ENCODE peak calls at places on chromosomes 13 and 19, in nine cellular contexts. W is tibial nerve, R is body of pancreas, U is K562, G is testis, V is ovary, T is breast epithelium, X is heart left ventricle, F is stomach. C is an unnamed sample.
A peak's percentile ranks its signal among the peaks of the same experiment; 100 is the strongest.

GRCh38 chr13:74550039-74550438 is 415.8 kb upstream of the KLF12 start:
- DNase-seq in F (no peak), W (no peak), T (no peak), V (no peak), G (no peak), R (no peak), U (no peak), X (no peak), C (no peak)

GRCh38 chr19:1618157-1619093 is 13.2 kb upstream of the UQCR11 start:
- DNase-seq in V (no peak), R (peak; percentile 66), F (peak; percentile 39), T (no peak), W (no peak), G (peak; percentile 36), X (no peak), U (peak; percentile 47), C (no peak)

GRCh38 chr19:35608250-35608649 is 4.3 kb upstream of the HAUS5 start:
- DNase-seq in G (no peak), R (no peak), T (no peak), F (no peak), U (no peak), V (no peak), X (no peak), W (no peak), C (no peak)

GRCh38 chr13:30257433-30258099 is 49.8 kb downstream of the KATNAL1 start:
- DNase-seq in G (no peak), V (no peak), T (no peak), X (no peak), R (no peak), W (no peak), U (no peak), F (no peak), C (no peak)

GRCh38 chr19:35037716-35038622 is 3.6 kb upstream of the HPN start:
- DNase-seq in G (peak; percentile 55), T (no peak), X (no peak), F (no peak), R (no peak), W (no peak), U (no peak), V (no peak), C (no peak)

GRCh38 chr19:5130371-5131030 is 161.6 kb downstream of the KDM4B start:
- DNase-seq in W (no peak), G (no peak), R (peak; percentile 66), U (no peak), V (no peak), T (no peak), F (no peak), X (no peak), C (no peak)

GRCh38 chr13:38575427-38575826 is 111.5 kb upstream of the FREM2 start:
- DNase-seq in T (no peak), X (no peak), R (no peak), G (no peak), W (no peak), F (no peak), V (no peak), U (no peak), C (no peak)

GRCh38 chr13:33110713-33111413 is 94.6 kb downstream of the KL start:
- DNase-seq in X (peak; percentile 80), V (no peak), F (no peak), T (peak; percentile 28), G (peak; percentile 54), U (no peak), W (peak; percentile 40), R (no peak), C (no peak)

GRCh38 chr19:45753548-45753947 is 15.5 kb downstream of the SIX5 start:
- DNase-seq in R (no peak), W (no peak), X (peak; percentile 34), V (no peak), F (no peak), G (no peak), T (no peak), U (peak; percentile 44), C (no peak)

GRCh38 chr19:45754323-45754722 is 14.7 kb downstream of the SIX5 start:
- DNase-seq in F (no peak), U (no peak), X (peak; percentile 36), V (no peak), R (no peak), G (no peak), T (no peak), W (no peak), C (no peak)

GRCh38 chr19:45761714-45762113 is 7.3 kb downstream of the SIX5 start:
- DNase-seq in U (no peak), R (no peak), X (peak; percentile 53), F (no peak), W (no peak), V (no peak), G (no peak), T (no peak), C (no peak)

GRCh38 chr19:45758921-45759320 is 10.1 kb downstream of the SIX5 start:
- DNase-seq in R (no peak), G (no peak), F (no peak), T (no peak), U (no peak), V (no peak), X (no peak), W (no peak), C (no peak)

DNA sequence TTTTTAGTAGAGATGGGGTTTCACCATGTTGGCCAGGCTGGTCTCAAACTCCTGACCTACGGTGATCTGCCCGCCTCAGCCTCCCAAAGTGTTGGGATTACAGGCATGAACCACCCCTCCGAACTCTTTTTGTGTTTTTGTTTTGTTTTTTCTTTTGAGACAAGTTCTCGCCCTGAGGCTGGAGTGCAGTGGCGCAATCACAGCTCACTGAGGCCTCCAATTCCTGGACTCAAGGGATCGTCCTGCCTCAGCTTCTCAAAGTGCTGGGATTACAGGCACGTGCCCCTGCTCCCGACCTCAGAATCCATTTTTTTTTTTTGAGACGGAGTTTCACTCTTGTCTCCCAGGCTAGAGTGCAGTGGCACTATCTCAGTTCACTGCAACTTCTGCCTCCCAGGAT is 11.4 kb downstream of the SIX5 start:
- DNase-seq in W (no peak), F (no peak), U (no peak), R (no peak), V (no peak), X (no peak), G (no peak), T (no peak), C (no peak)
- H3K4me1 ChIP-seq in W (no peaks in the 10 kb centered on the region), F (no peaks in the 10 kb centered on the region), U (no peaks in the 10 kb centered on the region), R (no peaks in the 10 kb centered on the region), V (no peaks in the 10 kb centered on the region), X (no peaks in the 10 kb centered on the region), G (no peaks in the 10 kb centered on the region), T (no peaks in the 10 kb centered on the region), C (peaks cover 10% of the 10 kb centered on the region)

GRCh38 chr13:46683879-46684278 is 113.1 kb downstream of the ESD start:
- DNase-seq in V (no peak), W (no peak), U (no peak), R (no peak), G (no peak), X (no peak), F (no peak), T (no peak), C (no peak)

GRCh38 chr13:46682015-46682414 is 114.9 kb downstream of the ESD start:
- DNase-seq in R (no peak), X (no peak), T (no peak), F (no peak), W (no peak), U (no peak), G (no peak), V (no peak), C (no peak)

GRCh38 chr13:46685006-46685730 is 111.8 kb downstream of the ESD start:
- DNase-seq in R (no peak), V (no peak), U (no peak), G (no peak), F (no peak), W (no peak), X (no peak), T (no peak), C (no peak)

GRCh38 chr13:46686171-46686570 is 110.8 kb downstream of the ESD start:
- DNase-seq in R (no peak), T (no peak), V (no peak), X (no peak), W (no peak), G (no peak), U (no peak), F (no peak), C (no peak)

DNA sequence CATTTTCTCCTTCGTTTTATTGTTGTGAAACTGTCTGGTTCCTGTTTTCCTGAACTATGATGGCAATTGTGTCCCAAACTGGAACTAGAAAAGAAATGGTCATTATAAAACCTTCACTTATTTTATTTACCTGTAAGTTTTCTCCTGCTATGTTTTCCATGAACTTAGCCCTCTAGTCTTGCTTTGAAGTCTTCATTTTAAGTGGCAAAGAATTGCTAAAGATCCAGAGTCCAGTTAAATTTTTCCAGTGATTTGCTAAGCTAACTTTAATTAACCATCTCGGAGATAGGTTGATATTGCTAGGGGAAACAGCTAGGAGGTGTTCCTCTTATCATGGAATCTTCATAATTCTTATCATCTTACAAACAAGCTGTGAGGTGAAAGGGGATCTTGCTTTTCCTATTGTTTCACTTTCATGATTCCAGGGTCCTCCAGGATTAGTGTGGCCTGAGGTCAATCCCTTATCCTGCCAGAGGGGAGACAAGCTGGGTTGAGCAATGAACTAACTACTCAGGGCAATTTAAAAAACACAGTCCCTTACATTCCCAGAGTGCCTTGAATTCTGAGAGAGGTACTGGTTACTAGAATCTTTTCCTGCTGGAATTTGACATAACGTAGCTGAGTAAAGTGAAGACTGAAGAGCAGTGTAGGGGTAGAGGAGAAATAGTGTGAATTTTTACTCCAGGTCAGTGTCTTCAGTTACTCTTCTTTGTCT is 112.5 kb downstream of the ESD start:
- DNase-seq in X (no peak), W (no peak), U (no peak), G (no peak), V (no peak), F (no peak), T (no peak), R (no peak), C (no peak)
- TF ChIP-seq CTCF in X (no peak), W (no peak), U (no peak), G (no peak), V (no peak), F (no peak), T (no peak), R (no peak), C (no peak)

DNA sequence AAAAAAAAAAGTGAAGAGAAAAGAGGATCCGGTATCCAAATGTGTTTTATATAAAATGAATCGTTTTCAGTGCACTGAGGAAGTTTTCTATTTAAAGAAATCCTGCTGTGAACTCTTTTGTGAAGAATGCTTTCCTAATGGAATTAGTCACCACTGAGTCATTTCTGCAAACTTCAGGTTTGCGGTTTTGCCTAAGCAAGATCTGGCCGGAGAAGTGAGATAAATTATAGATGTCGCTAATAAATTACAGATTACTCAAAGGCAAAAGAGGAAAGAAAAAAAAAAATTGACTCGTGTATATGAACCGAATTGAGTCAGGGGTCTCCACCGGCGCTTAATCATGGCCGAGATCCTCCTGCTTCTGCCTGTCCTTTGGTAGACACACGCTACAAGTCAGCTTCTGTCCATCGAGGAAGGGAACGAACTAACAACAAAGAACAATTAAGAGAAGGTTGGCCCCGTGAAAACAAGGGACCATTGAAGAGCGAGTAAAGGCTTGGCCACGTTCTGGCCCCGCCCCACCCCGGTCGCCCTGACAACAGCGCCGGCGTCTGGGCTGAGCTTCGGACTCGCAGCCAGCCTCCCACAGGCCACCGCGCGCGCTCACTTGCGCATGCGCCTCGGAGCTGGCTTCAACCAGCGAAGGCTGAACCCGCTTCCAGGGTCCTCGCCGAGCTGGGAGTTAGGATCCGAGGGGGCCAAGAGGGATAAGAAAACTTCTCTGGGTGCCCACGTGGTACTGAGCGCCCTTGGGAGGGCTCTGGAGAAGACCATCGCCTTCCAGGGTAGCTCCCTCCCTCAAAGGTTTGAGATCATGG is 33.0 kb upstream of the MRI1 start:
- DNase-seq in W (peak; percentile 93), X (peak; percentile 98), V (peak; percentile 96), G (peak; percentile 97), R (peak; percentile 96), F (peak; percentile 96), U (peak; percentile 97), T (peak; percentile 95), C (peak; percentile 70)
- TF ChIP-seq POLR2A in W (peak; percentile 22), X (no peak), V (peak; percentile 53), G (peak; percentile 1), R (no peak), F (no peak), U (peak; percentile 89), T (peak; percentile 55), C (no peak)

GRCh38 chr19:15332311-15332996 is at the start of gene BRD4:
- DNase-seq in W (peak; percentile 47), F (peak; percentile 78), T (peak; percentile 50), G (peak; percentile 81), V (peak; percentile 81), X (peak; percentile 88), R (peak; percentile 71), U (peak; percentile 80), C (no peak)

GRCh38 chr19:15331419-15332310 is 674 bp downstream of the BRD4 start:
- DNase-seq in X (peak; percentile 83), W (peak; percentile 37), R (peak; percentile 54), T (peak; percentile 39), F (peak; percentile 59), G (peak; percentile 56), V (peak; percentile 65), U (peak; percentile 74), C (no peak)

GRCh38 chr19:15324791-15325519 is 7.4 kb downstream of the BRD4 start:
- DNase-seq in R (peak; percentile 77), W (no peak), G (peak; percentile 88), U (no peak), X (no peak), T (no peak), F (peak; percentile 63), V (no peak), C (no peak)

GRCh38 chr19:15330801-15331418 is 1.4 kb downstream of the BRD4 start:
- DNase-seq in V (no peak), X (no peak), W (no peak), F (no peak), G (peak; percentile 37), R (peak; percentile 26), T (peak; percentile 39), U (peak; percentile 37), C (no peak)

DNA sequence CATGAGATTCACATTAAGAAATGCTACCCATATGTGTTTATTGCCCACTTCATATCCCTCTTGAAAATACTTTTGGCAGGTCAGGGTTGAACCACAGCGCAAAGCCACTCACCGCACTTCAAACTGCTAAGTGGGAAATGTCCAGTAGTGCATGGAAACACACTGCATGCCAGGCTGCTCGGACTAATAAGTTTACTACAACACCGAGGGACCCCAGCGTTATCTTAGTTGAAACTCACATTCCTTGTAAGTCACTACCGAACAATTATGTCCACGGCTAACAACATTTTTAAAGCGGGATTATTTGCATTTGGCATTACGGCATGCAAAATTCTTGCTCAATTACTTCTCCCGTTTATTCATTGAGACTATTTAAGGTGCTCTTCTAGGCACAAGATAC is 4.0 kb downstream of the BRD4 start:
- DNase-seq in R (no peak), T (no peak), V (no peak), U (no peak), W (no peak), F (no peak), G (peak; percentile 41), X (no peak), C (no peak)
- H3K4me1 ChIP-seq in R (peaks cover 83% of the 10 kb centered on the region), T (peaks cover 15% of the 10 kb centered on the region), V (peaks cover 36% of the 10 kb centered on the region), U (peaks cover 57% of the 10 kb centered on the region), W (peaks cover 66% of the 10 kb centered on the region), F (peaks cover 77% of the 10 kb centered on the region), G (peaks cover 79% of the 10 kb centered on the region), X (peaks cover 77% of the 10 kb centered on the region), C (peaks cover 76% of the 10 kb centered on the region)

C was measured in esophagus squamous epithelium.